ENCODE peak calls at places on chromosomes 7 and 10, in eight cellular contexts. T is body of pancreas; M is heart right ventricle; X is Peyer's patch; Z is pancreas; W is left ventricle myocardium inferior; N is CD8-positive, alpha-beta T cell; F is fibroblast of lung. I is an unnamed sample. For H3K36me3, the result is how much of the 10 kb centered on the place peaks cover.

GRCh38 chr7:2530076-2530967 is 10.7 kb downstream of the LFNG start:
- DNase-seq in T (peak), M (peak), X (peak), Z (peak), W (peak), N (peak), F (no peak), I (peak)

GRCh38 chr10:44046605-44047004 is 338.3 kb downstream of the CXCL12 start:
- DNase-seq in T (peak), M (no peak), X (no peak), Z (no peak), W (no peak), N (no peak), F (no peak), I (peak)

GRCh38 chr10:72763201-72763600 is 71.3 kb downstream of the MCU start:
- DNase-seq in T (no peak), M (no peak), X (no peak), Z (no peak), W (no peak), N (no peak), F (no peak), I (no peak)

GRCh38 chr7:143901360-143901709 is 641 bp downstream of the TCAF1 start:
- DNase-seq in T (peak), M (peak), X (peak), Z (peak), W (peak), N (no peak), F (no peak), I (peak)

GRCh38 chr10:69786791-69787190 is 14.9 kb upstream of the COL13A1 start:
- DNase-seq in T (no peak), M (no peak), X (no peak), Z (no peak), W (no peak), N (no peak), F (peak), I (peak)

GRCh38 chr7:157568071-157568784 is 231.4 kb downstream of the DNAJB6 start:
- DNase-seq in T (no peak), M (no peak), X (no peak), Z (peak), W (no peak), N (no peak), F (no peak), I (no peak)

GRCh38 chr7:88927-89921 is 103.1 kb upstream of the FAM20C start:
- DNase-seq in T (peak), M (peak), X (peak), Z (peak), W (peak), N (no peak), F (peak), I (peak)

GRCh38 chr7:44043902-44044301 is 600 bp upstream of the DBNL start:
- DNase-seq in T (no peak), M (no peak), X (no peak), Z (no peak), W (no peak), N (no peak), F (no peak), I (no peak)

GRCh38 chr10:132222726-132223125 is 36.0 kb downstream of the DPYSL4 start:
- DNase-seq in T (no peak), M (peak), X (no peak), Z (peak), W (no peak), N (no peak), F (no peak), I (no peak)

GRCh38 chr7:8442814-8443304 is 9.4 kb downstream of the NXPH1 start:
- DNase-seq in T (peak), M (peak), X (no peak), Z (peak), W (peak), N (peak), F (peak), I (peak)

DNA sequence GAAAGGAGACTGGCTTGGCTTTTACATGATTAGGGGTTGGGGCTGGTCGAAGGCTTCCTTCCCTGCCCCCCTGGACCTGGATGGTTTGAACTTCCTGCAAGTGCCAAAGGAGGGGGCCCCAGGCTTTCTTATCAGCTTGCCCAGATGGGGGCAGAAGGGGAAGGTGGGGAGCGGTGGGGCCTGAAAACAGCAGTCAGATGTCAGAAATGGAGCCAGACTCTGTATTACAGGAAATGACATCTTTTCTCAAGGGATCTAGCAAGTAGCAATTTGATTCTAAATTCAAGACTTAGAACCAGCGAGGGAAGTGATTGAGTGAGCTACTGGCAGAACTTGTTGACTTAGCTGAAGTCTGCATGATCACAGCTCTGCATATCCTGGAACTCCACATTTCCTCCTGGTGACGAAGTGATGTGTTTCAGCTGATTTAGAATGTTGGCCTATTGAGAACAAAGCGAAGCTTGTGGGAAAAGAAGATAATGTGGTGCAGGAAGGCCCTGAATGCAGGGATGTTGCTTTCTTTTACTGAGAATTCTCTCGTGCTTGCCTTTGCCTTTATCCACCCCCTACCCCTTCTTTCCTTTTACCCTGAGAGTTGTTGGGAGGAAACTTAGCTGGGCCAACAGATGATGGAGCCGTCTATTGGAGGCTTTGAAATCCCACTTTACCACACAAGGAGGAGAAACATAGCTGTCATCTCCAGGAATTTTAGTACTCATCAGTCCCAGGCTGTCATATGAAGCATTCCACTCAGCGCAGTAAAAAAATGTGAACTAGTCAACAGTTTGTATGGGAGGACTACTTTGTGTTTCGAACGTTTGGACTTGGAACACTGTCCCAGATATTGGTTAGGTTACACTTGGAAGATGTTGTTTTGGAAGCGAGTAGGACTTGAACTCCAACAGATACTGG is 43.2 kb downstream of the CCNY start:
- DNase-seq in T (no peak), M (peak), X (peak), Z (no peak), W (peak), N (peak), F (peak), I (peak)
- TF ChIP-seq CTCF in T (no peak), M (peak), X (peak), Z (no peak), W (peak), N (no peak), F (no peak), I (no peak)

GRCh38 chr7:1503390-1503789 is 799 bp downstream of the INTS1 start:
- DNase-seq in T (no peak), M (peak), X (no peak), Z (peak), W (no peak), N (no peak), F (no peak), I (no peak)

GRCh38 chr7:1500064-1500807 is 4.0 kb downstream of the INTS1 start:
- DNase-seq in T (no peak), M (no peak), X (no peak), Z (peak), W (no peak), N (no peak), F (no peak), I (no peak)

GRCh38 chr7:1502845-1503244 is 1.3 kb downstream of the INTS1 start:
- DNase-seq in T (no peak), M (no peak), X (no peak), Z (no peak), W (no peak), N (no peak), F (no peak), I (no peak)

GRCh38 chr7:1499367-1500029 is 4.7 kb downstream of the INTS1 start:
- DNase-seq in T (no peak), M (no peak), X (no peak), Z (peak), W (no peak), N (no peak), F (no peak), I (no peak)

GRCh38 chr7:1501487-1502270 is 2.5 kb downstream of the INTS1 start:
- DNase-seq in T (no peak), M (no peak), X (no peak), Z (peak), W (no peak), N (no peak), F (no peak), I (no peak)
- H3K36me3 ChIP-seq in T (under half), M (under half), X (under half), Z (under half), W (half or more), N (under half), F (under half), I (under half)

GRCh38 chr7:108094375-108094774 is 35.8 kb downstream of the LAMB4 start:
- DNase-seq in T (no peak), M (no peak), X (no peak), Z (no peak), W (no peak), N (no peak), F (peak), I (no peak)

GRCh38 chr7:108099650-108100049 is 30.5 kb downstream of the LAMB4 start:
- DNase-seq in T (no peak), M (no peak), X (no peak), Z (no peak), W (no peak), N (no peak), F (peak), I (no peak)

GRCh38 chr7:108094933-108095710 is 35.0 kb downstream of the LAMB4 start:
- DNase-seq in T (peak), M (no peak), X (peak), Z (no peak), W (no peak), N (no peak), F (peak), I (peak)

GRCh38 chr7:108096996-108097395 is 33.2 kb downstream of the LAMB4 start:
- DNase-seq in T (no peak), M (no peak), X (no peak), Z (no peak), W (no peak), N (no peak), F (no peak), I (no peak)

DNA sequence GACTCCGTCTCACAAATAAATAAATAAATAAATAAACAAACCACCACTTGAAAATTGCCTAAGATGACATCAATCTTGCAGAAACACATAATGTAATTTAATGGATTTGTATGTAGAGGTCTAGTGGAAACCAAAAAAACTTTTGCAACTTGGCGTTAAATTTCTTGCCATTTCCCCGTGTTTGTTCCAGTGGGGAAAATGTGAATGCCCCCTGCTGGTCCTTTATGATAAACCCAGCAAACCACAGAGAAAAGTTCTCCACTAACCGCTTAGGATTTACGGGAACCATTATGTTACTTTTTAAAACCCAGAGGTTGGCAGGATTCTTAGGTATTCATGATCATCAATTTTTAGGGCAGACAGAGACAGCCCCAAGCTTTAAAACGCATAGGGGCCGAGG is 32.5 kb downstream of the LAMB4 start:
- DNase-seq in T (peak), M (no peak), X (no peak), Z (no peak), W (no peak), N (no peak), F (no peak), I (no peak)
- TF ChIP-seq CTCF in T (peak), M (peak), X (peak), Z (peak), W (peak), N (no peak), F (no peak), I (peak)

GRCh38 chr10:3109196-3109595 is 41.8 kb downstream of the PFKP start:
- DNase-seq in T (no peak), M (no peak), X (no peak), Z (no peak), W (no peak), N (no peak), F (no peak), I (no peak)

GRCh38 chr10:3113343-3113720 is 46.0 kb downstream of the PFKP start:
- DNase-seq in T (no peak), M (no peak), X (no peak), Z (no peak), W (no peak), N (no peak), F (no peak), I (no peak)

GRCh38 chr10:3109633-3110032 is 42.3 kb downstream of the PFKP start:
- DNase-seq in T (no peak), M (no peak), X (no peak), Z (no peak), W (no peak), N (no peak), F (no peak), I (no peak)

GRCh38 chr10:3111626-3112220 is 44.4 kb downstream of the PFKP start:
- DNase-seq in T (no peak), M (peak), X (no peak), Z (no peak), W (peak), N (no peak), F (no peak), I (no peak)

GRCh38 chr10:3110782-3111625 is 43.7 kb downstream of the PFKP start:
- DNase-seq in T (no peak), M (no peak), X (no peak), Z (no peak), W (no peak), N (no peak), F (no peak), I (no peak)
- H3K36me3 ChIP-seq in T (under half), M (under half), X (under half), Z (under half), W (under half), N (under half), F (under half), I (under half)

DNA sequence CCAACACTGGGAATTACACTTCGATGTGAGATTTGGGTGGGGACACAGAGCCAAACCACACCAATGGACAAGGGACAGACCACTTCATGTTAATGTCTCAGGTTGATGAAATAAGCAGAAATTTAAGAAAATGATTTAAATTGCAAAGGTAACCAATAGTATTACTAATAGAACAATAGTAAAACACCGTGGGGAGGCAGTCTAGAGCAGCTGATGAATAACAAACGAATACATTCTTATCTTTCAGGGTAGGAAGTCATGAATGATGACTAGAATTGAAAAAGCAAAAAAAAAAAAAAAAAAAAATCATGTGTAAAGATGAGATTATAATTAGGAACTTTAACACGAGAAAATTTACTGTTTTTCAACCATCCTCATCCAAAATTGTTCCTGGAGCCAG is 171.9 kb upstream of the TEX47 start:
- DNase-seq in T (no peak), M (no peak), X (no peak), Z (no peak), W (no peak), N (no peak), F (no peak), I (no peak)
- TF ChIP-seq CTCF in T (no peak), M (no peak), X (no peak), Z (no peak), W (no peak), N (no peak), F (no peak), I (no peak)

GRCh38 chr10:102596506-102596971 is 47.7 kb upstream of the TRIM8 start:
- DNase-seq in T (peak), M (no peak), X (peak), Z (no peak), W (peak), N (no peak), F (peak), I (peak)
- H3K36me3 ChIP-seq in T (under half), M (under half), X (under half), Z (under half), W (under half), N (under half), F (under half), I (under half)

DNA sequence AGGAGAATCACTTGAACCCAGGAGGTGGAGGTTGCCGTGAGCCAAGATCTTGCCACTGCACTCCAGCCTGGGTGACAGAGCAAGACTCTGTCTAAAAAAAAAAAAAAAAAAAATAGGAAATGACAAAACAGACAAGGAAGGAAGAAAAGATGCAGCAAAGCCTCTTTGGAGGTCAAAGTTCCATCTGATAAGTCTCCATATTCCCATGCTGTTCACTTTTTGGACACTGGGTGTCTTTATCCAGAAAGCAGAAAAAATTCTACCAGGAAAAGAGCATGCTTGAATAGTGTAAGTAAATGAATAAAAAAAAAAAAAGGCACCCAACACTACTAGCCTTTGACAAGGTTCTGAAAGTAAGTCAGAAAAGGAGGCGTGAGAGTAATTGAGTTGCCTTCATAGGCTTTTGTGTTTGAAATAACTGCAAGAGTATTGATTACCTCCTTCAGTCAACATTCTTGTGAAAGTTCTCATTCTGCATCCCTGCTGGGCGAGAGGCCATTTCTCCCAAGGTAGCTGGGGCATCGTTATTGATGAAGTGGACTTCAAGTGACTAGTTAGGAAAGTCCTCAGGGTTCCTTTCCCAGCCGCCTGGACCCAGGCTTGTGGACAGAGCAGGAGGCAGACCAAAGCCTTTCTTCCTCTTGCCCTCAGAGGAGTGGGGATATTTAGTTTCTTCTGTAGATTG is 133.3 kb upstream of the KIF5B start:
- DNase-seq in T (no peak), M (no peak), X (no peak), Z (no peak), W (no peak), N (no peak), F (peak), I (peak)
- TF ChIP-seq CTCF in T (peak), M (no peak), X (peak), Z (peak), W (peak), N (no peak), F (peak), I (peak)

GRCh38 chr7:50371551-50372021 is 67.1 kb downstream of the IKZF1 start:
- DNase-seq in T (no peak), M (no peak), X (no peak), Z (no peak), W (no peak), N (no peak), F (no peak), I (no peak)
- H3K36me3 ChIP-seq in T (under half), M (under half), X (under half), Z (under half), W (under half), N (under half), F (under half), I (under half)

DNA sequence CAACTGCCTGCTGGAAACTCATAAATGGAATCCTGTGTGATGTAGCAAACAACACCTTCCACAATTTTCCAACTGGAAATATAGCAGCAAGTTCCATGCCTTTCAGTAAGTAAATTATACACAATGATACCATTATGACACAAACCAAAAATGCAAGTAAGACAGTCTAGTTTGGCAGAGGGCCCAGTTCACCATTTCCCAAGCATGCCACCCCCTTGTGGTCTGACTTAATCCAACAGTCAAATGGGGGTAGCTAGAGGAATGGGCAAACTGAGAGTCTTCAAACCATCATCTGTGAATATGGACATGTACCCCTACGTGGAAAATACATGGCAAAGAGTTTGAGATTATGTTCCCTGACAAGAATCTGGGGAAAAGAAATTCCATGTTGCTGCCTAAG is 137.6 kb upstream of the VWC2 start:
- DNase-seq in T (no peak), M (no peak), X (no peak), Z (no peak), W (no peak), N (no peak), F (no peak), I (peak)
- TF ChIP-seq CTCF in T (no peak), M (peak), X (no peak), Z (no peak), W (no peak), N (no peak), F (no peak), I (no peak)

DNA sequence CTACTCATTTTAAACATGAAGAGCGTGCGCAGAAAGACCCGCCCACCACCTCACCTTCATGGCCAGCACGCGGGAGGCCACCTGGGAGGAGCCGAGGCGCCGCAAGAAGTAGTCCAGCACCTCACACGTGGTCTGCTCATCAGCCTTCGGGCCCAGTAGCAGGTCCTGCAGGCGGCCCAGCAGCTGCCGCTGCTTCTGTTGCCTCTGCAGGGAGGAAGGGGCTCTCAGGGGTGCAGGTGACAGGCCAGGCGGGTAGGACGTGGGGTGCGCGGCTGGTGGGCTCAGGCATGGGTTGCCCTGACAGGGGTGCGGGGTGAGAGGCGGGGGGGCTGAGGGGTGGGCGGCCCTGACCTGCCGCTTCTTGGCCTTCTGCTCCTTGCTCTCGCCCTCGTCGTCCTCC is 17.6 kb downstream of the INTS1 start:
- DNase-seq in T (no peak), M (no peak), X (no peak), Z (no peak), W (no peak), N (no peak), F (no peak), I (no peak)
- H3K36me3 ChIP-seq in T (under half), M (under half), X (under half), Z (half or more), W (half or more), N (under half), F (under half), I (under half)